ENCODE peak calls at places on chromosomes 2 and 18, in nine cellular contexts. One of them, this sample, is unnamed.

GRCh38 chr2:232162191-232162590 is 200.7 kb downstream of the DIS3L2 start:
- DNase-seq in body of pancreas: no peak
- DNase-seq in psoas muscle: no peak
- DNase-seq in aorta: no peak
- DNase-seq in mucosa of descending colon: no peak
- DNase-seq in left lung: no peak
- DNase-seq in Caco-2: no peak
- DNase-seq in K562: no peak
- DNase-seq in IMR-90: peak; percentile 39
- DNase-seq in this sample: no peak

GRCh38 chr2:221109552-221109951 is 462.6 kb downstream of the EPHA4 start:
- DNase-seq in mucosa of descending colon: no peak
- DNase-seq in Caco-2: no peak
- DNase-seq in IMR-90: no peak
- DNase-seq in left lung: no peak
- DNase-seq in body of pancreas: no peak
- DNase-seq in K562: no peak
- DNase-seq in aorta: no peak
- DNase-seq in psoas muscle: no peak
- DNase-seq in this sample: no peak

GRCh38 chr2:105926960-105927678 is 182.4 kb downstream of the NCK2 start:
- DNase-seq in Caco-2: no peak
- DNase-seq in aorta: no peak
- DNase-seq in K562: no peak
- DNase-seq in left lung: no peak
- DNase-seq in mucosa of descending colon: peak; percentile 66
- DNase-seq in psoas muscle: no peak
- DNase-seq in IMR-90: no peak
- DNase-seq in body of pancreas: peak; percentile 48
- DNase-seq in this sample: no peak

GRCh38 chr18:57029761-57030160 is 117.1 kb upstream of the BOD1L2 start:
- DNase-seq in psoas muscle: no peak
- DNase-seq in IMR-90: no peak
- DNase-seq in aorta: no peak
- DNase-seq in body of pancreas: no peak
- DNase-seq in left lung: no peak
- DNase-seq in Caco-2: no peak
- DNase-seq in mucosa of descending colon: no peak
- DNase-seq in K562: no peak
- DNase-seq in this sample: no peak

GRCh38 chr2:69166465-69166811 is 153.5 kb downstream of the ANTXR1 start:
- DNase-seq in Caco-2: no peak
- DNase-seq in IMR-90: no peak
- DNase-seq in body of pancreas: no peak
- DNase-seq in K562: no peak
- DNase-seq in psoas muscle: no peak
- DNase-seq in left lung: no peak
- DNase-seq in mucosa of descending colon: no peak
- DNase-seq in aorta: no peak
- DNase-seq in this sample: no peak

GRCh38 chr2:108776475-108776874 is 10.1 kb upstream of the CCDC138 start:
- DNase-seq in K562: no peak
- DNase-seq in IMR-90: no peak
- DNase-seq in aorta: no peak
- DNase-seq in psoas muscle: no peak
- DNase-seq in Caco-2: no peak
- DNase-seq in left lung: no peak
- DNase-seq in mucosa of descending colon: no peak
- DNase-seq in body of pancreas: no peak
- DNase-seq in this sample: no peak

GRCh38 chr2:226002438-226002837 is 602.9 kb downstream of the NYAP2 start:
- DNase-seq in Caco-2: no peak
- DNase-seq in mucosa of descending colon: no peak
- DNase-seq in IMR-90: peak; percentile 90
- DNase-seq in left lung: no peak
- DNase-seq in aorta: peak; percentile 44
- DNase-seq in psoas muscle: peak; percentile 58
- DNase-seq in body of pancreas: no peak
- DNase-seq in K562: no peak
- DNase-seq in this sample: no peak

GRCh38 chr2:17160594-17160993 is 357.6 kb downstream of the RAD51AP2 start:
- DNase-seq in psoas muscle: no peak
- DNase-seq in left lung: no peak
- DNase-seq in body of pancreas: no peak
- DNase-seq in IMR-90: no peak
- DNase-seq in Caco-2: no peak
- DNase-seq in aorta: no peak
- DNase-seq in K562: no peak
- DNase-seq in mucosa of descending colon: no peak
- DNase-seq in this sample: no peak

GRCh38 chr2:189821953-189822748 is 37.9 kb downstream of the PMS1 start:
- DNase-seq in left lung: no peak
- DNase-seq in Caco-2: no peak
- DNase-seq in psoas muscle: peak; percentile 43
- DNase-seq in mucosa of descending colon: no peak
- DNase-seq in IMR-90: peak; percentile 85
- DNase-seq in aorta: no peak
- DNase-seq in K562: no peak
- DNase-seq in body of pancreas: no peak
- DNase-seq in this sample: no peak

GRCh38 chr2:86631846-86632485 is 8.3 kb upstream of the RNF103 start:
- DNase-seq in psoas muscle: peak; percentile 17
- DNase-seq in aorta: no peak
- DNase-seq in mucosa of descending colon: no peak
- DNase-seq in left lung: no peak
- DNase-seq in Caco-2: no peak
- DNase-seq in body of pancreas: no peak
- DNase-seq in IMR-90: no peak
- DNase-seq in K562: no peak
- DNase-seq in this sample: no peak

GRCh38 chr2:86632672-86633071 is 9.0 kb upstream of the RNF103 start:
- DNase-seq in left lung: no peak
- DNase-seq in Caco-2: no peak
- DNase-seq in IMR-90: no peak
- DNase-seq in K562: no peak
- DNase-seq in aorta: no peak
- DNase-seq in psoas muscle: no peak
- DNase-seq in body of pancreas: peak; percentile 39
- DNase-seq in mucosa of descending colon: no peak
- DNase-seq in this sample: no peak

GRCh38 chr2:86636842-86637241 is 13.2 kb upstream of the RNF103 start:
- DNase-seq in IMR-90: no peak
- DNase-seq in mucosa of descending colon: no peak
- DNase-seq in body of pancreas: peak; percentile 77
- DNase-seq in Caco-2: no peak
- DNase-seq in psoas muscle: peak; percentile 46
- DNase-seq in K562: no peak
- DNase-seq in left lung: no peak
- DNase-seq in aorta: no peak
- DNase-seq in this sample: no peak

GRCh38 chr2:86633094-86633740 is 9.6 kb upstream of the RNF103 start:
- DNase-seq in mucosa of descending colon: peak; percentile 69
- DNase-seq in body of pancreas: peak; percentile 73
- DNase-seq in Caco-2: no peak
- DNase-seq in IMR-90: no peak
- DNase-seq in psoas muscle: peak; percentile 46
- DNase-seq in aorta: no peak
- DNase-seq in K562: no peak
- DNase-seq in left lung: no peak
- DNase-seq in this sample: no peak

DNA sequence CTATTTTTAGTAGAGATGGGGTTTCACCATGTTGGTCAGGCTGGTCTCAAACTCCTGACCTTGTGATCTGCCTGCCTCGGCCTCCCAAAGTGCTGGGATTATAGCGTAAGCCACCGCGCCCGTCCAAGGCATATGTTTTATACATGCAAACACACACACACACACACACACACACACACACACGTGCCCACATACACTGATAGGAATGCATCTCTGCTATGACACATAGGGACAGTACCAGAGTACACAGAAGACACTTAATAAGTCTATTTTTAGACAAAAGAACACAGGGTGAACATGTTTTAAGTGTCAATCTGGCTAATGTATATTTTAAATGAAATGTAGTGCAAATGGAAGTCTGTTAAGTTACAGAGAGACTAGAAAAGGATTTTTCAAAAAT is 10.7 kb upstream of the RNF103 start:
- DNase-seq in aorta: no peak
- DNase-seq in left lung: no peak
- DNase-seq in body of pancreas: no peak
- DNase-seq in K562: no peak
- DNase-seq in IMR-90: no peak
- DNase-seq in psoas muscle: peak; percentile 48
- DNase-seq in Caco-2: no peak
- DNase-seq in mucosa of descending colon: no peak
- DNase-seq in this sample: no peak
- H3K4me1 ChIP-seq in aorta: peaks cover 4% of the 10 kb centered on the region
- H3K4me1 ChIP-seq in left lung: no peaks in the 10 kb centered on the region
- H3K4me1 ChIP-seq in body of pancreas: peaks cover 34% of the 10 kb centered on the region
- H3K4me1 ChIP-seq in K562: no peaks in the 10 kb centered on the region
- H3K4me1 ChIP-seq in IMR-90: no peaks in the 10 kb centered on the region
- H3K4me1 ChIP-seq in psoas muscle: no peaks in the 10 kb centered on the region
- H3K4me1 ChIP-seq in Caco-2: peaks cover 22% of the 10 kb centered on the region
- H3K4me1 ChIP-seq in mucosa of descending colon: peaks cover 16% of the 10 kb centered on the region
- H3K4me1 ChIP-seq in this sample: no peaks in the 10 kb centered on the region

GRCh38 chr2:2623939-2624338 is 292.9 kb upstream of the MYT1L start:
- DNase-seq in body of pancreas: no peak
- DNase-seq in Caco-2: no peak
- DNase-seq in mucosa of descending colon: no peak
- DNase-seq in psoas muscle: no peak
- DNase-seq in aorta: no peak
- DNase-seq in K562: no peak
- DNase-seq in left lung: no peak
- DNase-seq in IMR-90: no peak
- DNase-seq in this sample: no peak

GRCh38 chr2:2620604-2621003 is 289.5 kb upstream of the MYT1L start:
- DNase-seq in psoas muscle: no peak
- DNase-seq in Caco-2: no peak
- DNase-seq in left lung: no peak
- DNase-seq in K562: no peak
- DNase-seq in IMR-90: no peak
- DNase-seq in aorta: no peak
- DNase-seq in body of pancreas: no peak
- DNase-seq in mucosa of descending colon: no peak
- DNase-seq in this sample: no peak

GRCh38 chr2:2619995-2620394 is 288.9 kb upstream of the MYT1L start:
- DNase-seq in aorta: no peak
- DNase-seq in body of pancreas: no peak
- DNase-seq in Caco-2: no peak
- DNase-seq in K562: no peak
- DNase-seq in left lung: no peak
- DNase-seq in IMR-90: no peak
- DNase-seq in mucosa of descending colon: no peak
- DNase-seq in psoas muscle: no peak
- DNase-seq in this sample: no peak

GRCh38 chr2:2621855-2622254 is 290.8 kb upstream of the MYT1L start:
- DNase-seq in Caco-2: no peak
- DNase-seq in psoas muscle: no peak
- DNase-seq in left lung: no peak
- DNase-seq in IMR-90: no peak
- DNase-seq in body of pancreas: no peak
- DNase-seq in aorta: peak; percentile 58
- DNase-seq in mucosa of descending colon: no peak
- DNase-seq in K562: no peak
- DNase-seq in this sample: no peak
- H3K4me1 ChIP-seq in Caco-2: no peaks in the 10 kb centered on the region
- H3K4me1 ChIP-seq in psoas muscle: no peaks in the 10 kb centered on the region
- H3K4me1 ChIP-seq in left lung: no peaks in the 10 kb centered on the region
- H3K4me1 ChIP-seq in IMR-90: no peaks in the 10 kb centered on the region
- H3K4me1 ChIP-seq in body of pancreas: no peaks in the 10 kb centered on the region
- H3K4me1 ChIP-seq in aorta: no peaks in the 10 kb centered on the region
- H3K4me1 ChIP-seq in mucosa of descending colon: no peaks in the 10 kb centered on the region
- H3K4me1 ChIP-seq in K562: no peaks in the 10 kb centered on the region
- H3K4me1 ChIP-seq in this sample: no peaks in the 10 kb centered on the region

GRCh38 chr2:30255026-30255425 is 23.7 kb downstream of the LBH start:
- DNase-seq in body of pancreas: no peak
- DNase-seq in Caco-2: no peak
- DNase-seq in K562: no peak
- DNase-seq in left lung: no peak
- DNase-seq in psoas muscle: no peak
- DNase-seq in IMR-90: no peak
- DNase-seq in mucosa of descending colon: no peak
- DNase-seq in aorta: no peak
- DNase-seq in this sample: no peak

GRCh38 chr2:30253873-30254691 is 22.7 kb downstream of the LBH start:
- DNase-seq in body of pancreas: no peak
- DNase-seq in Caco-2: no peak
- DNase-seq in K562: peak; percentile 59
- DNase-seq in aorta: no peak
- DNase-seq in mucosa of descending colon: no peak
- DNase-seq in psoas muscle: no peak
- DNase-seq in left lung: no peak
- DNase-seq in IMR-90: no peak
- DNase-seq in this sample: no peak

GRCh38 chr2:30257266-30258214 is 26.2 kb downstream of the LBH start:
- DNase-seq in aorta: no peak
- DNase-seq in psoas muscle: no peak
- DNase-seq in left lung: no peak
- DNase-seq in Caco-2: no peak
- DNase-seq in body of pancreas: peak; percentile 53
- DNase-seq in mucosa of descending colon: no peak
- DNase-seq in IMR-90: no peak
- DNase-seq in K562: no peak
- DNase-seq in this sample: no peak

GRCh38 chr2:30254692-30255015 is 23.3 kb downstream of the LBH start:
- DNase-seq in mucosa of descending colon: no peak
- DNase-seq in K562: no peak
- DNase-seq in aorta: no peak
- DNase-seq in Caco-2: no peak
- DNase-seq in psoas muscle: no peak
- DNase-seq in IMR-90: no peak
- DNase-seq in left lung: no peak
- DNase-seq in body of pancreas: no peak
- DNase-seq in this sample: no peak

GRCh38 chr2:30255466-30256408 is 24.4 kb downstream of the LBH start:
- DNase-seq in mucosa of descending colon: no peak
- DNase-seq in psoas muscle: no peak
- DNase-seq in IMR-90: no peak
- DNase-seq in K562: no peak
- DNase-seq in Caco-2: no peak
- DNase-seq in body of pancreas: peak; percentile 83
- DNase-seq in aorta: no peak
- DNase-seq in left lung: no peak
- DNase-seq in this sample: no peak
- H3K4me1 ChIP-seq in mucosa of descending colon: peaks cover 13% of the 10 kb centered on the region
- H3K4me1 ChIP-seq in psoas muscle: peaks cover 10% of the 10 kb centered on the region
- H3K4me1 ChIP-seq in IMR-90: peaks cover 40% of the 10 kb centered on the region
- H3K4me1 ChIP-seq in K562: peaks cover 43% of the 10 kb centered on the region
- H3K4me1 ChIP-seq in Caco-2: peaks cover 49% of the 10 kb centered on the region
- H3K4me1 ChIP-seq in body of pancreas: peaks cover 62% of the 10 kb centered on the region
- H3K4me1 ChIP-seq in aorta: peaks cover 3% of the 10 kb centered on the region
- H3K4me1 ChIP-seq in left lung: peaks cover 24% of the 10 kb centered on the region
- H3K4me1 ChIP-seq in this sample: peaks cover 16% of the 10 kb centered on the region

DNA sequence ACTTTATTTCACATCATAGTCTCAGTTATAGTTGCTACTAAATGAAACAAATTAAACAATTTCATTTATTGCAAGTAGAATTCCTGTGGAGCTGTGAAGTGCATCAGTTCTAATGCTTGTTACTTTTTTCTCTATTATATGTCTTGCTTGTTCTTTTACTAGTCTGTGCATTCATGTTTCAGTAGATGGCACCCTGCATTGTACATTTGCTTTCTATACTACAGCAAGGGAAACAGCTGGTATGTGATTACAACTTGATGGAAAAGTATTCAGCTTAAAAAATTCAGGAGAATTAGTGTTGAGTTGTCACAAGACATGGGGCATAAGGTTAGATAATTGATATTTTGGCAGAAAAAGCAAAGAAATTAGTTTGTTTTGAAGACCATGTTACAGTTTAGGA is 72.3 kb downstream of the TANK start:
- DNase-seq in IMR-90: no peak
- DNase-seq in body of pancreas: no peak
- DNase-seq in psoas muscle: no peak
- DNase-seq in Caco-2: no peak
- DNase-seq in left lung: no peak
- DNase-seq in K562: no peak
- DNase-seq in aorta: no peak
- DNase-seq in mucosa of descending colon: no peak
- DNase-seq in this sample: no peak
- H3K4me1 ChIP-seq in IMR-90: peaks cover 3% of the 10 kb centered on the region
- H3K4me1 ChIP-seq in body of pancreas: peaks cover 6% of the 10 kb centered on the region
- H3K4me1 ChIP-seq in psoas muscle: peaks cover 18% of the 10 kb centered on the region
- H3K4me1 ChIP-seq in Caco-2: no peaks in the 10 kb centered on the region
- H3K4me1 ChIP-seq in left lung: no peaks in the 10 kb centered on the region
- H3K4me1 ChIP-seq in K562: no peaks in the 10 kb centered on the region
- H3K4me1 ChIP-seq in aorta: no peaks in the 10 kb centered on the region
- H3K4me1 ChIP-seq in mucosa of descending colon: peaks cover 4% of the 10 kb centered on the region
- H3K4me1 ChIP-seq in this sample: no peaks in the 10 kb centered on the region

This sample was measured in kidney.